ENCODE peak calls at places on chromosomes 4 and X, in ten cellular contexts. One of them, this sample, is unnamed.

GRCh38 chr4:169103966-169104412 is 93.9 kb upstream of the CBR4 start:
- DNase-seq in suprapubic skin: no peak
- DNase-seq in astrocyte of the spinal cord: peak
- DNase-seq in uterus: no peak
- DNase-seq in cardiac fibroblast: no peak
- DNase-seq in brain microvascular endothelial cell: no peak
- DNase-seq in GM12864: no peak
- DNase-seq in adrenal gland: no peak
- DNase-seq in endothelial cell of umbilical vein: no peak
- DNase-seq in CD8-positive, alpha-beta T cell: no peak
- DNase-seq in this sample: no peak

GRCh38 chr4:52551487-52551886 is 107.6 kb downstream of the USP46 start:
- DNase-seq in astrocyte of the spinal cord: no peak
- DNase-seq in suprapubic skin: no peak
- DNase-seq in uterus: no peak
- DNase-seq in CD8-positive, alpha-beta T cell: no peak
- DNase-seq in adrenal gland: peak
- DNase-seq in endothelial cell of umbilical vein: no peak
- DNase-seq in GM12864: no peak
- DNase-seq in cardiac fibroblast: peak
- DNase-seq in brain microvascular endothelial cell: no peak
- DNase-seq in this sample: no peak

GRCh38 chr4:138439143-138439581 is 197.0 kb upstream of the SLC7A11 start:
- DNase-seq in astrocyte of the spinal cord: peak
- DNase-seq in cardiac fibroblast: no peak
- DNase-seq in uterus: no peak
- DNase-seq in adrenal gland: no peak
- DNase-seq in brain microvascular endothelial cell: peak
- DNase-seq in endothelial cell of umbilical vein: peak
- DNase-seq in GM12864: no peak
- DNase-seq in CD8-positive, alpha-beta T cell: no peak
- DNase-seq in suprapubic skin: no peak
- DNase-seq in this sample: no peak

GRCh38 chrX:10104958-10105658 is 51.7 kb upstream of the CLCN4 start:
- DNase-seq in adrenal gland: no peak
- DNase-seq in endothelial cell of umbilical vein: no peak
- DNase-seq in suprapubic skin: peak
- DNase-seq in cardiac fibroblast: peak
- DNase-seq in uterus: no peak
- DNase-seq in brain microvascular endothelial cell: no peak
- DNase-seq in CD8-positive, alpha-beta T cell: no peak
- DNase-seq in astrocyte of the spinal cord: no peak
- DNase-seq in GM12864: no peak
- DNase-seq in this sample: no peak

GRCh38 chr4:42673084-42673429 is 16.2 kb upstream of the ATP8A1 start:
- DNase-seq in brain microvascular endothelial cell: no peak
- DNase-seq in endothelial cell of umbilical vein: no peak
- DNase-seq in cardiac fibroblast: peak
- DNase-seq in suprapubic skin: no peak
- DNase-seq in adrenal gland: peak
- DNase-seq in CD8-positive, alpha-beta T cell: peak
- DNase-seq in GM12864: no peak
- DNase-seq in astrocyte of the spinal cord: peak
- DNase-seq in uterus: no peak
- DNase-seq in this sample: no peak

GRCh38 chr4:101232074-101232776 is 115.1 kb downstream of the PPP3CA start:
- DNase-seq in brain microvascular endothelial cell: peak
- DNase-seq in endothelial cell of umbilical vein: peak
- DNase-seq in suprapubic skin: no peak
- DNase-seq in GM12864: no peak
- DNase-seq in astrocyte of the spinal cord: peak
- DNase-seq in CD8-positive, alpha-beta T cell: no peak
- DNase-seq in cardiac fibroblast: peak
- DNase-seq in uterus: no peak
- DNase-seq in adrenal gland: peak
- DNase-seq in this sample: no peak

GRCh38 chr4:153639556-153640475 is 44.3 kb upstream of the TLR2 start:
- DNase-seq in GM12864: no peak
- DNase-seq in adrenal gland: no peak
- DNase-seq in suprapubic skin: no peak
- DNase-seq in astrocyte of the spinal cord: no peak
- DNase-seq in CD8-positive, alpha-beta T cell: no peak
- DNase-seq in uterus: no peak
- DNase-seq in endothelial cell of umbilical vein: no peak
- DNase-seq in brain microvascular endothelial cell: no peak
- DNase-seq in cardiac fibroblast: no peak
- DNase-seq in this sample: no peak

GRCh38 chr4:173529505-173530325 is at the start of gene HAND2:
- DNase-seq in adrenal gland: no peak
- DNase-seq in suprapubic skin: peak
- DNase-seq in cardiac fibroblast: peak
- DNase-seq in uterus: peak
- DNase-seq in GM12864: no peak
- DNase-seq in endothelial cell of umbilical vein: no peak
- DNase-seq in astrocyte of the spinal cord: no peak
- DNase-seq in CD8-positive, alpha-beta T cell: no peak
- DNase-seq in brain microvascular endothelial cell: no peak
- DNase-seq in this sample: no peak

GRCh38 chrX:41946973-41947612 is 23.7 kb upstream of the CASK start:
- DNase-seq in uterus: no peak
- DNase-seq in brain microvascular endothelial cell: no peak
- DNase-seq in cardiac fibroblast: no peak
- DNase-seq in suprapubic skin: no peak
- DNase-seq in endothelial cell of umbilical vein: no peak
- DNase-seq in adrenal gland: no peak
- DNase-seq in CD8-positive, alpha-beta T cell: no peak
- DNase-seq in GM12864: no peak
- DNase-seq in astrocyte of the spinal cord: no peak
- DNase-seq in this sample: no peak

GRCh38 chr4:2442175-2442993 is 23.6 kb downstream of the CFAP99 start:
- DNase-seq in endothelial cell of umbilical vein: no peak
- DNase-seq in astrocyte of the spinal cord: no peak
- DNase-seq in brain microvascular endothelial cell: no peak
- DNase-seq in GM12864: no peak
- DNase-seq in cardiac fibroblast: no peak
- DNase-seq in suprapubic skin: no peak
- DNase-seq in adrenal gland: no peak
- DNase-seq in uterus: no peak
- DNase-seq in CD8-positive, alpha-beta T cell: no peak
- DNase-seq in this sample: no peak

GRCh38 chrX:57156397-57157049 is 19.3 kb upstream of the SPIN2A start:
- DNase-seq in adrenal gland: peak
- DNase-seq in GM12864: no peak
- DNase-seq in endothelial cell of umbilical vein: peak
- DNase-seq in cardiac fibroblast: peak
- DNase-seq in uterus: no peak
- DNase-seq in CD8-positive, alpha-beta T cell: no peak
- DNase-seq in brain microvascular endothelial cell: peak
- DNase-seq in astrocyte of the spinal cord: peak
- DNase-seq in suprapubic skin: no peak
- DNase-seq in this sample: no peak

GRCh38 chrX:9312922-9313867 is 151.7 kb upstream of the TBL1X start:
- DNase-seq in adrenal gland: peak
- DNase-seq in astrocyte of the spinal cord: no peak
- DNase-seq in cardiac fibroblast: no peak
- DNase-seq in CD8-positive, alpha-beta T cell: peak
- DNase-seq in suprapubic skin: peak
- DNase-seq in endothelial cell of umbilical vein: peak
- DNase-seq in uterus: no peak
- DNase-seq in brain microvascular endothelial cell: no peak
- DNase-seq in GM12864: no peak
- DNase-seq in this sample: peak

GRCh38 chrX:148774276-148774675 is 273.9 kb downstream of the AFF2 start:
- DNase-seq in adrenal gland: no peak
- DNase-seq in astrocyte of the spinal cord: no peak
- DNase-seq in endothelial cell of umbilical vein: peak
- DNase-seq in CD8-positive, alpha-beta T cell: no peak
- DNase-seq in brain microvascular endothelial cell: peak
- DNase-seq in suprapubic skin: no peak
- DNase-seq in GM12864: no peak
- DNase-seq in cardiac fibroblast: peak
- DNase-seq in uterus: no peak
- DNase-seq in this sample: no peak

DNA sequence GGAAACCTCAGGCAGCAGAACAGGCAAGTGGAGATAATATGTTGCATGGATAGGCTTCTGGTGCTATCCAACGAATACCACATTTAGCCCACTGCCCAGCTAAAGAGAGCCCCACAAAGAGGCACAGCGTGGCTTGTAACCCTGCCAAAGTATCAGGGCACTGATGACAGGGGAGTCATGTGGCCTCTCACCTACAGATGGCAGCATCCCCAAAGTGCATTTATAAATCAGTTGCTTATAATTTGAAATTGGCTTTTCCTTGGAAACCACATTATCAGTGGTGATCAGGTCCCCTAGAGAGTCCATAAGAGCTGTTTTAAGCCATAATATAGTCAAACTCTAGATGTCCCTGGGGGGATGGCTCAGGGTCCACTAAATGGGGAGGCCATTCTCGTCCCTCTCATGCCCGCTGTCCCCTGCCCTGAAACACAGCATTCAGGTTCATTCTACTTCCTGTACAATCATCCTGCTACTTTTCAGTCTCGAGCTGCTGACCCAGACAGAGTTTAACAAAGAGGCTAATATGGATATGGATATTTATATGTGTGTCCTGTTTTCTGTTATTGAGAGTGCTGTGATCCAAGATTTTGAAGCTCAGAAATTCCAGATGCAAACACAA is 28.6 kb downstream of the SRPX start:
- DNase-seq in uterus: no peak
- DNase-seq in adrenal gland: peak
- DNase-seq in cardiac fibroblast: no peak
- DNase-seq in brain microvascular endothelial cell: no peak
- DNase-seq in suprapubic skin: no peak
- DNase-seq in GM12864: no peak
- DNase-seq in CD8-positive, alpha-beta T cell: no peak
- DNase-seq in astrocyte of the spinal cord: no peak
- DNase-seq in endothelial cell of umbilical vein: peak
- DNase-seq in this sample: peak
- H3K4me3 ChIP-seq in uterus: no peak
- H3K4me3 ChIP-seq in adrenal gland: no peak
- H3K4me3 ChIP-seq in cardiac fibroblast: no peak
- H3K4me3 ChIP-seq in brain microvascular endothelial cell: no peak
- H3K4me3 ChIP-seq in suprapubic skin: no peak
- H3K4me3 ChIP-seq in GM12864: no peak
- H3K4me3 ChIP-seq in CD8-positive, alpha-beta T cell: no peak
- H3K4me3 ChIP-seq in astrocyte of the spinal cord: no peak
- H3K4me3 ChIP-seq in endothelial cell of umbilical vein: no peak
- H3K4me3 ChIP-seq in this sample: no peak

DNA sequence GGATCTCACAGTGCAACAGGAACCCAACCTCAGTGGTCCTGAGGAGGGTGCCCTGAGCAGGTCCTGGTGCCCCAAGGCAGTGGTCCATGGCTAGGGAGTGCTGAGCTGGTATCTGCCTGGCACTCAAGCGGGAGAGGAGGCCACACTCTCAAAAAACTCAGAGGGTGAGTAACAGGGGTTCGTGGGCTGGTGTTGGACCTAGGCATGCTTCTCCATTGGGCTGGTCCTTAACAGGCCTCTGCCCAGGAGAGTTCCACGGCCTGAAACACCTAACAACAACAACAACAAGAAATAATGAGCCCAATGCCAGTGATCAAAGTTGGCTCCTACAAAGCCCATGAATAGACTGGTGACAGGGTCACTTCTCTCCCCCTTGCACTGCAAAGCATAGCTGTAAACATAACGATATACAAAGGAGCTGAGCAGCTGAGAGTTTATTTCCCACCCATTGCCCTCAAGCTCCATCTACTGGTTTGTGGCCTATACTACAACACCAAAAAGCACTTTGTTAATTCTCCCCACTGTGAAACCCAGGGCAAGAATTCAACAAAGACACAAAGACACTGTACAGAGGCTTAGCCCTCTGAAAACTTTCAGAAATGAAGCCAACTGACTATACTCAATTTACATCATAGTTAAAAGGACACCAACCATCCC is 736.2 kb upstream of the ADGRL3 start:
- DNase-seq in GM12864: no peak
- DNase-seq in astrocyte of the spinal cord: no peak
- DNase-seq in uterus: no peak
- DNase-seq in suprapubic skin: no peak
- DNase-seq in brain microvascular endothelial cell: peak
- DNase-seq in CD8-positive, alpha-beta T cell: no peak
- DNase-seq in adrenal gland: no peak
- DNase-seq in endothelial cell of umbilical vein: no peak
- DNase-seq in cardiac fibroblast: peak
- DNase-seq in this sample: no peak
- TF ChIP-seq CTCF in GM12864: peak
- TF ChIP-seq CTCF in astrocyte of the spinal cord: peak
- TF ChIP-seq CTCF in uterus: no peak
- TF ChIP-seq CTCF in suprapubic skin: no peak
- TF ChIP-seq CTCF in brain microvascular endothelial cell: peak
- TF ChIP-seq CTCF in CD8-positive, alpha-beta T cell: no peak
- TF ChIP-seq CTCF in adrenal gland: no peak
- TF ChIP-seq CTCF in endothelial cell of umbilical vein: no peak
- TF ChIP-seq CTCF in cardiac fibroblast: peak
- TF ChIP-seq CTCF in this sample: peak

GRCh38 chrX:153828723-153829548 is 1.4 kb downstream of the PDZD4 start:
- DNase-seq in astrocyte of the spinal cord: no peak
- DNase-seq in suprapubic skin: no peak
- DNase-seq in CD8-positive, alpha-beta T cell: no peak
- DNase-seq in adrenal gland: no peak
- DNase-seq in uterus: no peak
- DNase-seq in GM12864: no peak
- DNase-seq in endothelial cell of umbilical vein: no peak
- DNase-seq in brain microvascular endothelial cell: no peak
- DNase-seq in cardiac fibroblast: no peak
- DNase-seq in this sample: no peak
- H3K4me3 ChIP-seq in astrocyte of the spinal cord: no peak
- H3K4me3 ChIP-seq in suprapubic skin: peak
- H3K4me3 ChIP-seq in CD8-positive, alpha-beta T cell: no peak
- H3K4me3 ChIP-seq in adrenal gland: no peak
- H3K4me3 ChIP-seq in uterus: peak
- H3K4me3 ChIP-seq in GM12864: no peak
- H3K4me3 ChIP-seq in endothelial cell of umbilical vein: no peak
- H3K4me3 ChIP-seq in brain microvascular endothelial cell: no peak
- H3K4me3 ChIP-seq in cardiac fibroblast: peak
- H3K4me3 ChIP-seq in this sample: no peak

DNA sequence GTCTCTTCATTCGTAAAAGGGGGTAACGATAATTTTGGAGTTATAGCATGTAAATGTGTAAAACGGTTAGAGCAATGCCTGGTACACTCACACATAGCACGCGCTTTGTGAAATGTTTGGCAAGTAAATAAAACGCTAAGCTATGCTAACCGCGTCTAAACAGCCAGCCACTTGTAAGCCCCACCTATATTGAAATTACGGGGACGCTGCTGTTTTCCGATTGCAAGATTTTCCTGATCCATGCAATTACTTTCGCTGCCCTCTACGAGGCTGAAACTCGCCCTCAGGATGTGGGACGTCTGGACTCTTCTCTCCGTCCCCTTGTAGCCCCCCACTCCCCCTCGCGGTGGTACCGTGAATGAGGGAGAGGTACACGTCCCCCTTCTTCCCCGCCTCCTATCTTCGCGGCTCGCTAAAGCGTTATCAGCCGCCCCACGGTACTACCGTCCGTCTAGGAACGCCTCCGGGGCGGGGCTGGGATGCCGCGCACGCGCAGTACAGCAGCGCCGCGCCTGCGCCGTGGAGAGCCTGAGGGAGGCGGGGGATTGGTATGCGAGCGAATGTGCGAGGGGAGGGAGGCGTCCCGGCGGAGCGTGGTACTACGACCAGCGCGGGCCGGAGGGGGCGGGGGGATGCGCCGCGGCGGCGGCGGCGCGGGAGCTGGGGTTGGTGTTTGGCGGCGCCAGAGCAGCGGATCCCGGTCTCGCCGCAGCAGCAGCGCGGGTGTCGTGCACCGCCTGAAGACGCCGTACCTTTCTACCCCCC is at the start of gene STIM2:
- DNase-seq in cardiac fibroblast: peak
- DNase-seq in brain microvascular endothelial cell: peak
- DNase-seq in suprapubic skin: peak
- DNase-seq in uterus: peak
- DNase-seq in GM12864: peak
- DNase-seq in endothelial cell of umbilical vein: peak
- DNase-seq in astrocyte of the spinal cord: peak
- DNase-seq in adrenal gland: peak
- DNase-seq in CD8-positive, alpha-beta T cell: peak
- DNase-seq in this sample: peak
- TF ChIP-seq CTCF in cardiac fibroblast: peak
- TF ChIP-seq CTCF in brain microvascular endothelial cell: peak
- TF ChIP-seq CTCF in suprapubic skin: peak
- TF ChIP-seq CTCF in uterus: peak
- TF ChIP-seq CTCF in GM12864: peak
- TF ChIP-seq CTCF in endothelial cell of umbilical vein: no peak
- TF ChIP-seq CTCF in astrocyte of the spinal cord: peak
- TF ChIP-seq CTCF in adrenal gland: peak
- TF ChIP-seq CTCF in CD8-positive, alpha-beta T cell: no peak
- TF ChIP-seq CTCF in this sample: peak